ENCODE peak calls at places on chromosomes 12 and 14, in six cellular contexts. G, C, I, N, K and W are unnamed samples.

GRCh38 chr14:55589171-55589570 is 9.2 kb downstream of the KTN1 start:
- DNase-seq in G (no peak), C (no peak), I (no peak), N (no peak), K (no peak), W (no peak)

GRCh38 chr12:29451886-29452285 is 45.6 kb downstream of the OVCH1 start:
- DNase-seq in G (no peak), C (no peak), I (no peak), N (no peak), K (no peak), W (no peak)

GRCh38 chr12:89731614-89732013 is 23.0 kb upstream of the ATP2B1 start:
- DNase-seq in G (no peak), C (no peak), I (no peak), N (no peak), K (no peak), W (no peak)

GRCh38 chr14:92846162-92846897 is 52.2 kb downstream of the GOLGA5 start:
- DNase-seq in G (no peak), C (no peak), I (no peak), N (no peak), K (no peak), W (no peak)

GRCh38 chr14:29301571-29301970 is 535.0 kb downstream of the FOXG1 start:
- DNase-seq in G (no peak), C (no peak), I (no peak), N (no peak), K (no peak), W (no peak)

GRCh38 chr14:51780006-51780692 is 80.3 kb upstream of the GNG2 start:
- DNase-seq in G (peak; percentile 72), C (peak; percentile 67), I (peak; percentile 68), N (peak; percentile 75), K (peak; percentile 39), W (no peak)

GRCh38 chr12:46516933-46517578 is 144.5 kb upstream of the SLC38A2 start:
- DNase-seq in G (no peak), C (no peak), I (no peak), N (no peak), K (no peak), W (no peak)

GRCh38 chr12:114703060-114703493 is 19.1 kb upstream of the TBX3 start:
- DNase-seq in G (no peak), C (no peak), I (peak; percentile 46), N (no peak), K (no peak), W (no peak)

GRCh38 chr12:103495158-103495782 is 498 bp downstream of the C12orf42 start:
- DNase-seq in G (peak; percentile 92), C (peak; percentile 37), I (peak; percentile 11), N (peak; percentile 53), K (no peak), W (no peak)

GRCh38 chr14:58572092-58572853 is 65.5 kb upstream of the DACT1 start:
- DNase-seq in G (no peak), C (peak; percentile 24), I (no peak), N (no peak), K (no peak), W (no peak)

GRCh38 chr12:112664569-112664968 is 127.0 kb upstream of the RPH3A start:
- DNase-seq in G (no peak), C (no peak), I (no peak), N (no peak), K (no peak), W (no peak)

GRCh38 chr12:120257041-120257821 is 8.3 kb downstream of the PXN start:
- DNase-seq in G (peak; percentile 41), C (no peak), I (peak; percentile 46), N (peak; percentile 91), K (no peak), W (peak; percentile 26)

GRCh38 chr12:109744026-109744425 is 30.4 kb downstream of the FAM222A start:
- DNase-seq in G (no peak), C (no peak), I (no peak), N (peak; percentile 25), K (no peak), W (no peak)

GRCh38 chr12:66571361-66571760 is 107.5 kb downstream of the GRIP1 start:
- DNase-seq in G (no peak), C (no peak), I (no peak), N (no peak), K (no peak), W (no peak)

GRCh38 chr12:130357729-130358330 is 20.1 kb downstream of the PIWIL1 start:
- DNase-seq in G (no peak), C (no peak), I (no peak), N (no peak), K (no peak), W (no peak)

GRCh38 chr12:48118491-48118890 is 673 bp upstream of the PFKM start:
- DNase-seq in G (no peak), C (no peak), I (no peak), N (no peak), K (no peak), W (no peak)